ENCODE peak calls at places on chromosomes 1 and 21, in nine cellular contexts. V, F, X, K, T, U, L, N and Q are unnamed samples.

GRCh38 chr1:208604295-208604694 is 360.1 kb upstream of the PLXNA2 start:
- DNase-seq in V (peak), F (no peak), X (no peak), K (no peak), T (no peak), U (no peak), L (no peak), N (no peak), Q (no peak)

GRCh38 chr1:193850745-193851144 is 664.3 kb upstream of the B3GALT2 start:
- DNase-seq in V (no peak), F (no peak), X (no peak), K (no peak), T (no peak), U (no peak), L (no peak), N (no peak), Q (no peak)

GRCh38 chr1:93910305-93910704 is 1.1 kb upstream of the GCLM start:
- DNase-seq in V (no peak), F (no peak), X (no peak), K (no peak), T (no peak), U (no peak), L (no peak), N (no peak), Q (no peak)

GRCh38 chr1:231240883-231241735 is at the start of gene GNPAT:
- DNase-seq in V (peak), F (peak), X (peak), K (no peak), T (peak), U (peak), L (peak), N (peak), Q (peak)

GRCh38 chr1:243246916-243247315 is 8.2 kb downstream of the CEP170 start:
- DNase-seq in V (peak), F (no peak), X (no peak), K (no peak), T (peak), U (peak), L (no peak), N (no peak), Q (no peak)

GRCh38 chr1:193105821-193106177 is 585 bp upstream of the GLRX2 start:
- DNase-seq in V (no peak), F (no peak), X (no peak), K (no peak), T (no peak), U (no peak), L (no peak), N (no peak), Q (no peak)

GRCh38 chr21:45982758-45983731 is 1.5 kb downstream of the COL6A1 start:
- DNase-seq in V (no peak), F (peak), X (no peak), K (no peak), T (no peak), U (no peak), L (no peak), N (no peak), Q (no peak)

GRCh38 chr1:27940297-27940696 is 5.5 kb downstream of the SMPDL3B start:
- DNase-seq in V (no peak), F (peak), X (peak), K (no peak), T (peak), U (peak), L (peak), N (peak), Q (no peak)

GRCh38 chr1:195981448-195982139 is 626.6 kb downstream of the KCNT2 start:
- DNase-seq in V (peak), F (no peak), X (no peak), K (no peak), T (no peak), U (no peak), L (no peak), N (no peak), Q (no peak)

GRCh38 chr1:151976868-151977267 is 16.8 kb downstream of the S100A10 start:
- DNase-seq in V (peak), F (no peak), X (no peak), K (no peak), T (peak), U (no peak), L (no peak), N (no peak), Q (peak)

GRCh38 chr1:232247669-232248068 is 382.3 kb downstream of the SIPA1L2 start:
- DNase-seq in V (no peak), F (no peak), X (no peak), K (no peak), T (no peak), U (no peak), L (no peak), N (no peak), Q (no peak)

GRCh38 chr21:40051801-40052200 is 184.6 kb downstream of the PCP4 start:
- DNase-seq in V (no peak), F (no peak), X (no peak), K (no peak), T (no peak), U (no peak), L (no peak), N (no peak), Q (no peak)